ENCODE peak calls at places on chromosomes 1 and 21, in seven cellular contexts. One of them, this sample, is unnamed.

GRCh38 chr1:115826642-115827041 is 14.3 kb downstream of the NHLH2 start:
- DNase-seq in cardiac muscle cell: no peak
- DNase-seq in left lung: no peak
- DNase-seq in uterus: no peak
- DNase-seq in psoas muscle: no peak
- DNase-seq in tibial nerve: no peak
- DNase-seq in transverse colon: no peak
- DNase-seq in this sample: no peak

GRCh38 chr1:106621853-106622252 is 434.6 kb upstream of the PRMT6 start:
- DNase-seq in left lung: no peak
- DNase-seq in uterus: no peak
- DNase-seq in transverse colon: no peak
- DNase-seq in psoas muscle: no peak
- DNase-seq in cardiac muscle cell: no peak
- DNase-seq in tibial nerve: no peak
- DNase-seq in this sample: no peak

GRCh38 chr1:19120070-19120469 is 90.0 kb downstream of the UBR4 start:
- DNase-seq in psoas muscle: no peak
- DNase-seq in cardiac muscle cell: no peak
- DNase-seq in tibial nerve: no peak
- DNase-seq in left lung: no peak
- DNase-seq in uterus: no peak
- DNase-seq in transverse colon: no peak
- DNase-seq in this sample: no peak

GRCh38 chr1:44848456-44849181 is 5.6 kb upstream of the PTCH2 start:
- DNase-seq in cardiac muscle cell: no peak
- DNase-seq in transverse colon: no peak
- DNase-seq in uterus: no peak
- DNase-seq in psoas muscle: no peak
- DNase-seq in left lung: no peak
- DNase-seq in tibial nerve: no peak
- DNase-seq in this sample: no peak

GRCh38 chr1:54850737-54851136 is 36.3 kb downstream of the DHCR24 start:
- DNase-seq in psoas muscle: peak; percentile 50
- DNase-seq in uterus: no peak
- DNase-seq in tibial nerve: no peak
- DNase-seq in transverse colon: no peak
- DNase-seq in cardiac muscle cell: no peak
- DNase-seq in left lung: no peak
- DNase-seq in this sample: no peak

GRCh38 chr1:173347276-173347675 is 129.9 kb upstream of the PRDX6 start:
- DNase-seq in left lung: no peak
- DNase-seq in uterus: no peak
- DNase-seq in tibial nerve: no peak
- DNase-seq in psoas muscle: no peak
- DNase-seq in transverse colon: no peak
- DNase-seq in cardiac muscle cell: no peak
- DNase-seq in this sample: no peak

GRCh38 chr1:154956557-154956956 is 658 bp upstream of the PBXIP1 start:
- DNase-seq in left lung: no peak
- DNase-seq in cardiac muscle cell: no peak
- DNase-seq in transverse colon: no peak
- DNase-seq in uterus: no peak
- DNase-seq in psoas muscle: peak; percentile 57
- DNase-seq in tibial nerve: no peak
- DNase-seq in this sample: no peak

GRCh38 chr21:42766756-42767560 is 112.4 kb downstream of the WDR4 start:
- DNase-seq in transverse colon: no peak
- DNase-seq in tibial nerve: no peak
- DNase-seq in left lung: peak; percentile 72
- DNase-seq in cardiac muscle cell: no peak
- DNase-seq in uterus: no peak
- DNase-seq in psoas muscle: no peak
- DNase-seq in this sample: no peak

GRCh38 chr1:3908886-3909517 is 8.9 kb upstream of the C1orf174 start:
- DNase-seq in uterus: no peak
- DNase-seq in left lung: no peak
- DNase-seq in psoas muscle: no peak
- DNase-seq in cardiac muscle cell: no peak
- DNase-seq in transverse colon: no peak
- DNase-seq in tibial nerve: no peak
- DNase-seq in this sample: no peak

GRCh38 chr1:89721351-89721750 is 88.4 kb downstream of the LRRC8C start:
- DNase-seq in psoas muscle: no peak
- DNase-seq in cardiac muscle cell: no peak
- DNase-seq in uterus: no peak
- DNase-seq in transverse colon: no peak
- DNase-seq in tibial nerve: no peak
- DNase-seq in left lung: no peak
- DNase-seq in this sample: no peak

GRCh38 chr1:119795471-119795870 is 15.8 kb downstream of the REG4 start:
- DNase-seq in psoas muscle: no peak
- DNase-seq in cardiac muscle cell: no peak
- DNase-seq in transverse colon: no peak
- DNase-seq in tibial nerve: no peak
- DNase-seq in uterus: no peak
- DNase-seq in left lung: no peak
- DNase-seq in this sample: no peak

GRCh38 chr1:161046574-161047167 is 894 bp upstream of the USF1 start:
- DNase-seq in left lung: no peak
- DNase-seq in psoas muscle: no peak
- DNase-seq in transverse colon: no peak
- DNase-seq in uterus: no peak
- DNase-seq in cardiac muscle cell: no peak
- DNase-seq in tibial nerve: no peak
- DNase-seq in this sample: no peak

GRCh38 chr1:229229137-229229720 is 41.7 kb upstream of the RAB4A start:
- DNase-seq in transverse colon: no peak
- DNase-seq in cardiac muscle cell: no peak
- DNase-seq in uterus: no peak
- DNase-seq in left lung: no peak
- DNase-seq in tibial nerve: no peak
- DNase-seq in psoas muscle: no peak
- DNase-seq in this sample: no peak

GRCh38 chr21:35134299-35134698 is 85.2 kb upstream of the RUNX1 start:
- DNase-seq in left lung: no peak
- DNase-seq in cardiac muscle cell: no peak
- DNase-seq in tibial nerve: no peak
- DNase-seq in transverse colon: no peak
- DNase-seq in psoas muscle: no peak
- DNase-seq in uterus: no peak
- DNase-seq in this sample: no peak

GRCh38 chr1:60970081-60970509 is 112.3 kb upstream of the NFIA start:
- DNase-seq in uterus: no peak
- DNase-seq in tibial nerve: no peak
- DNase-seq in transverse colon: no peak
- DNase-seq in left lung: no peak
- DNase-seq in psoas muscle: no peak
- DNase-seq in cardiac muscle cell: peak; percentile 29
- DNase-seq in this sample: no peak

GRCh38 chr1:223009421-223009820 is 133.6 kb downstream of the TLR5 start:
- DNase-seq in left lung: no peak
- DNase-seq in transverse colon: no peak
- DNase-seq in uterus: no peak
- DNase-seq in cardiac muscle cell: no peak
- DNase-seq in psoas muscle: no peak
- DNase-seq in tibial nerve: no peak
- DNase-seq in this sample: no peak

GRCh38 chr1:223006794-223007193 is 136.3 kb downstream of the TLR5 start:
- DNase-seq in cardiac muscle cell: no peak
- DNase-seq in psoas muscle: no peak
- DNase-seq in transverse colon: no peak
- DNase-seq in tibial nerve: no peak
- DNase-seq in left lung: no peak
- DNase-seq in uterus: no peak
- DNase-seq in this sample: no peak

GRCh38 chr1:223008808-223009207 is 134.2 kb downstream of the TLR5 start:
- DNase-seq in uterus: no peak
- DNase-seq in left lung: no peak
- DNase-seq in cardiac muscle cell: no peak
- DNase-seq in tibial nerve: no peak
- DNase-seq in transverse colon: no peak
- DNase-seq in psoas muscle: no peak
- DNase-seq in this sample: no peak

GRCh38 chr1:223007250-223007649 is 135.8 kb downstream of the TLR5 start:
- DNase-seq in uterus: no peak
- DNase-seq in cardiac muscle cell: no peak
- DNase-seq in psoas muscle: no peak
- DNase-seq in left lung: no peak
- DNase-seq in transverse colon: no peak
- DNase-seq in tibial nerve: no peak
- DNase-seq in this sample: no peak

DNA sequence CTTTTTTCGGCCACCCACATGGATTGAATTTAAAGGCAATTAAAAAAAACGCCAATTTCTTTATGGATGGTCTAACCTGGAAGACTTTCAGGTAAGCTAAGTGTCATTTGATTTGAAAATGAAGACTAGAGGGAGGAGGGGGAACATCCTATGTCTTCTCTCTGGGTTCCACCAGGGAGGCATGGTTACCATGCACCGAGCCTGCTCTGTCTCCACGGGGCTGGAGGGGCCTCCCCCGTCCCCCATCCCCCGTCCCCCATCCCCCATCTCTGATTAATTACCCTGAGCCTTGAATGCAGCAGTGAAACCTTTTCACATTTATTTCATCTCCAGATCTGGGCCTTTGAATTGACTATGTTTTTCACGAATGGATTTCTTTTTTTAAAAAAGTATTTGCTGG is 135.1 kb downstream of the TLR5 start:
- DNase-seq in transverse colon: no peak
- DNase-seq in tibial nerve: no peak
- DNase-seq in left lung: no peak
- DNase-seq in psoas muscle: no peak
- DNase-seq in uterus: no peak
- DNase-seq in cardiac muscle cell: no peak
- DNase-seq in this sample: no peak
- H3K27ac ChIP-seq in transverse colon: no peak overlapping the region
- H3K27ac ChIP-seq in tibial nerve: peak overlapping the region; percentile 78
- H3K27ac ChIP-seq in left lung: no peak overlapping the region
- H3K27ac ChIP-seq in psoas muscle: no peak overlapping the region
- H3K27ac ChIP-seq in uterus: peak overlapping the region; percentile 35
- H3K27ac ChIP-seq in cardiac muscle cell: no peak overlapping the region
- H3K27ac ChIP-seq in this sample: no peak overlapping the region

DNA sequence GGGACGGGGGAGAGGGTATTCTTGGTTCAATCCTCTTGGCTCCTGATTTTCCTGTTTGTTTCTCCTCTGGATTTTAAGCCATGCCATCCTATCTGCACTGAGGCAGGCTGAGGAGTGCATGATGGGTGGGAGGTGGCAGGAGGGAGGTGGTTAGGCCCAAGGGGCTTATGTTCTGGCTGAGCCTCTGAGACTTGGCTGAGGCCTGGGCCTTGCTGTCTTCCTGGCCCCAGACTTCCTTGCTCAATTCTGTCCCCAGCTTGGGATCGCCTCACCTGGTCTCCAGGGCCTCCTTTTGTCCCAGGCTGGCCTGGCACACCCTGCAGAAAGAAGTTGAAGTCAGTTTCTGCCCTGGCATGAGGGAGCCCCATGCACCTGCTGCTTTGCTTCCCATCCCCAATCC is 11.2 kb downstream of the COL9A2 start:
- DNase-seq in transverse colon: no peak
- DNase-seq in cardiac muscle cell: no peak
- DNase-seq in tibial nerve: no peak
- DNase-seq in uterus: no peak
- DNase-seq in left lung: no peak
- DNase-seq in psoas muscle: no peak
- DNase-seq in this sample: peak; percentile 45
- H3K27ac ChIP-seq in transverse colon: no peak overlapping the region
- H3K27ac ChIP-seq in cardiac muscle cell: no peak overlapping the region
- H3K27ac ChIP-seq in tibial nerve: no peak overlapping the region
- H3K27ac ChIP-seq in uterus: no peak overlapping the region
- H3K27ac ChIP-seq in left lung: no peak overlapping the region
- H3K27ac ChIP-seq in psoas muscle: no peak overlapping the region
- H3K27ac ChIP-seq in this sample: no peak overlapping the region

GRCh38 chr1:8404450-8405370 is 86.8 kb downstream of the SLC45A1 start:
- DNase-seq in cardiac muscle cell: no peak
- DNase-seq in psoas muscle: no peak
- DNase-seq in left lung: no peak
- DNase-seq in tibial nerve: no peak
- DNase-seq in transverse colon: peak; percentile 43
- DNase-seq in uterus: no peak
- DNase-seq in this sample: no peak
- H3K27ac ChIP-seq in cardiac muscle cell: no peak overlapping the region
- H3K27ac ChIP-seq in psoas muscle: peak overlapping the region; percentile 79
- H3K27ac ChIP-seq in left lung: no peak overlapping the region
- H3K27ac ChIP-seq in tibial nerve: peak overlapping the region; percentile 56
- H3K27ac ChIP-seq in transverse colon: peak overlapping the region; percentile 99
- H3K27ac ChIP-seq in uterus: no peak overlapping the region
- H3K27ac ChIP-seq in this sample: peak overlapping the region; percentile 41

GRCh38 chr1:117414943-117415342 is 47.7 kb downstream of the MAN1A2 start:
- DNase-seq in psoas muscle: no peak
- DNase-seq in tibial nerve: no peak
- DNase-seq in transverse colon: no peak
- DNase-seq in cardiac muscle cell: no peak
- DNase-seq in uterus: no peak
- DNase-seq in left lung: no peak
- DNase-seq in this sample: no peak

GRCh38 chr1:117416004-117416403 is 48.8 kb downstream of the MAN1A2 start:
- DNase-seq in transverse colon: no peak
- DNase-seq in uterus: no peak
- DNase-seq in cardiac muscle cell: no peak
- DNase-seq in psoas muscle: no peak
- DNase-seq in left lung: no peak
- DNase-seq in tibial nerve: no peak
- DNase-seq in this sample: no peak

GRCh38 chr1:117416546-117417117 is 49.4 kb downstream of the MAN1A2 start:
- DNase-seq in psoas muscle: no peak
- DNase-seq in uterus: no peak
- DNase-seq in transverse colon: no peak
- DNase-seq in cardiac muscle cell: no peak
- DNase-seq in left lung: no peak
- DNase-seq in tibial nerve: no peak
- DNase-seq in this sample: no peak

GRCh38 chr1:117412472-117412871 is 45.2 kb downstream of the MAN1A2 start:
- DNase-seq in tibial nerve: no peak
- DNase-seq in uterus: no peak
- DNase-seq in psoas muscle: no peak
- DNase-seq in left lung: no peak
- DNase-seq in cardiac muscle cell: no peak
- DNase-seq in transverse colon: no peak
- DNase-seq in this sample: no peak

GRCh38 chr1:117413412-117413811 is 46.2 kb downstream of the MAN1A2 start:
- DNase-seq in transverse colon: no peak
- DNase-seq in psoas muscle: no peak
- DNase-seq in left lung: no peak
- DNase-seq in cardiac muscle cell: no peak
- DNase-seq in uterus: no peak
- DNase-seq in tibial nerve: no peak
- DNase-seq in this sample: no peak
- H3K27ac ChIP-seq in transverse colon: no peak overlapping the region
- H3K27ac ChIP-seq in psoas muscle: no peak overlapping the region
- H3K27ac ChIP-seq in left lung: no peak overlapping the region
- H3K27ac ChIP-seq in cardiac muscle cell: no peak overlapping the region
- H3K27ac ChIP-seq in uterus: no peak overlapping the region
- H3K27ac ChIP-seq in tibial nerve: no peak overlapping the region
- H3K27ac ChIP-seq in this sample: no peak overlapping the region

This sample was measured in ascending aorta.